ENCODE peak calls at places on chromosomes 3 and 15, in eight cellular contexts. V is EH; Z is NCI-H774; J is Panc1; D is fibroblast of the conjunctiva; B is left ventricle myocardium inferior; I is activated T-helper 1 cell treated with anti-CD3 and anti-CD28 coated beads, Interleukin-2, amount 50 U/mL, for 16 hours; L is A549. N is an unnamed sample.

GRCh38 chr3:76958231-76958630 is 81.7 kb upstream of the ROBO2 start:
- DNase-seq in V (no peak), B (no peak), Z (no peak), D (no peak), L (no peak), J (no peak), I (no peak), N (no peak)

GRCh38 chr15:24683736-24684135 is 8.2 kb downstream of the NPAP1 start:
- DNase-seq in D (no peak), B (no peak), J (no peak), Z (no peak), L (no peak), I (no peak), V (no peak), N (no peak)

GRCh38 chr15:70324001-70324974 is 226.6 kb upstream of the TLE3 start:
- DNase-seq in D (peak; percentile 90), Z (no peak), L (no peak), B (no peak), J (no peak), V (peak; percentile 90), I (no peak), N (no peak)

GRCh38 chr15:25238126-25238525 is 200.7 kb downstream of the UBE3A start:
- DNase-seq in J (no peak), V (no peak), L (no peak), B (peak; percentile 9), I (no peak), D (no peak), Z (no peak), N (no peak)

GRCh38 chr15:57866149-57866736 is 159.7 kb downstream of the POLR2M start:
- DNase-seq in D (peak; percentile 8), J (no peak), Z (peak; percentile 13), V (peak; percentile 63), L (peak; percentile 53), B (peak; percentile 68), I (no peak), N (no peak)

GRCh38 chr3:117252208-117252607 is 542.6 kb downstream of the TUSC7 start:
- DNase-seq in B (no peak), J (peak; percentile 73), I (no peak), D (no peak), L (peak; percentile 29), Z (no peak), V (no peak), N (no peak)

GRCh38 chr3:128973988-128974564 is 19.8 kb downstream of the CFAP92 start:
- DNase-seq in B (no peak), I (no peak), J (no peak), Z (no peak), V (no peak), L (no peak), D (no peak), N (no peak)

GRCh38 chr15:100131321-100132224 is 210.2 kb downstream of the ADAMTS17 start:
- DNase-seq in I (no peak), J (no peak), B (peak; percentile 68), V (no peak), D (no peak), L (peak; percentile 69), Z (no peak), N (no peak)

GRCh38 chr3:36944641-36945270 is at the start of gene TRANK1:
- DNase-seq in I (peak; percentile 69), Z (no peak), B (peak; percentile 63), D (peak; percentile 30), J (no peak), L (peak; percentile 18), V (peak; percentile 61), N (peak; percentile 74)

GRCh38 chr3:175258763-175259162 is 399.6 kb downstream of the NAALADL2 start:
- DNase-seq in Z (no peak), J (no peak), V (peak; percentile 43), D (no peak), L (no peak), I (no peak), B (no peak), N (no peak)

GRCh38 chr3:180678231-180678630 is 1.1 kb downstream of the CCDC39 start:
- DNase-seq in V (no peak), I (no peak), L (no peak), J (no peak), Z (no peak), B (no peak), D (no peak), N (no peak)

GRCh38 chr3:141218204-141218603 is 13.4 kb upstream of the PXYLP1 start:
- DNase-seq in B (no peak), J (no peak), L (no peak), D (no peak), I (no peak), V (no peak), Z (no peak), N (no peak)